ENCODE peak calls at places on chromosomes 13 and 19, in six cellular contexts. I is head of caudate nucleus; A is stimulated activated CD4-positive, alpha-beta T cell treated with anti-CD3 and anti-CD28 coated beads, TNF-alpha, amount 100 ng/mL, for 48 hours; L is LoVo; S is T follicular helper cell; H is substantia nigra. Q is an unnamed sample.

GRCh38 chr13:98826156-98826555 is 73.7 kb upstream of the SLC15A1 start:
- DNase-seq in S (no peak), A (no peak), L (no peak), H (no peak), I (no peak), Q (no peak)

GRCh38 chr13:108734676-108735075 is 105.3 kb downstream of the MYO16 start:
- DNase-seq in I (no peak), S (no peak), A (no peak), L (no peak), H (no peak), Q (no peak)

GRCh38 chr19:33796164-33797100 is at the start of gene KCTD15:
- DNase-seq in H (peak), L (peak), S (no peak), A (peak), I (no peak), Q (no peak)

GRCh38 chr19:19866599-19867248 is 1.0 kb downstream of the ZNF253 start:
- DNase-seq in A (peak), L (no peak), H (no peak), S (peak), I (no peak), Q (peak)

GRCh38 chr19:494171-495046 is 1.9 kb upstream of the MADCAM1 start:
- DNase-seq in H (no peak), A (no peak), L (no peak), S (no peak), I (no peak), Q (no peak)

GRCh38 chr13:43284162-43284561 is 260.8 kb downstream of the DNAJC15 start:
- DNase-seq in H (no peak), I (no peak), L (no peak), A (no peak), S (no peak), Q (no peak)

GRCh38 chr13:38943231-38943630 is 47.4 kb downstream of the STOML3 start:
- DNase-seq in L (no peak), H (no peak), I (no peak), A (no peak), S (no peak), Q (no peak)

GRCh38 chr19:38264486-38265212 is at the start of gene SPINT2:
- DNase-seq in L (no peak), H (no peak), I (peak), A (no peak), S (peak), Q (no peak)

GRCh38 chr19:7916137-7916907 is 1.7 kb downstream of the TGFBR3L start:
- DNase-seq in H (no peak), L (peak), A (no peak), I (peak), S (no peak), Q (no peak)

GRCh38 chr13:59689057-59689456 is 474.7 kb downstream of the DIAPH3 start:
- DNase-seq in A (no peak), I (no peak), S (no peak), L (no peak), H (no peak), Q (no peak)

GRCh38 chr19:17510220-17510993 is 1.0 kb upstream of the PGLS start:
- DNase-seq in H (no peak), A (no peak), S (no peak), I (no peak), L (no peak), Q (no peak)

GRCh38 chr19:49915271-49915670 is 13.7 kb upstream of the ATF5 start:
- DNase-seq in H (no peak), L (no peak), A (no peak), S (no peak), I (no peak), Q (no peak)

GRCh38 chr13:41506312-41506711 is 49.0 kb downstream of the RGCC start:
- DNase-seq in I (no peak), L (no peak), H (no peak), S (no peak), A (no peak), Q (no peak)

GRCh38 chr19:30664358-30665058 is 292.3 kb downstream of the ZNF536 start:
- DNase-seq in A (no peak), L (no peak), I (peak), H (peak), S (no peak), Q (no peak)

GRCh38 chr13:26914624-26915023 is 154.0 kb upstream of the GPR12 start:
- DNase-seq in A (no peak), H (no peak), I (peak), S (no peak), L (no peak), Q (no peak)

GRCh38 chr13:44159633-44160279 is 213.9 kb upstream of the SERP2 start:
- DNase-seq in A (no peak), L (peak), H (no peak), S (no peak), I (no peak), Q (peak)

GRCh38 chr19:53982611-53983010 is 8.8 kb upstream of the CACNG6 start:
- DNase-seq in H (no peak), L (peak), I (no peak), S (no peak), A (no peak), Q (peak)

GRCh38 chr13:114043421-114044053 is 69.7 kb upstream of the C13orf46 start:
- DNase-seq in L (no peak), I (no peak), H (no peak), S (no peak), A (no peak), Q (peak)

GRCh38 chr13:43167058-43167457 is 143.7 kb downstream of the DNAJC15 start:
- DNase-seq in I (no peak), S (no peak), L (no peak), A (no peak), H (no peak), Q (no peak)

GRCh38 chr19:7766535-7766934 is 3.5 kb downstream of the CLEC4M start:
- DNase-seq in S (no peak), H (no peak), A (no peak), L (no peak), I (no peak), Q (no peak)

Q was measured in lower leg skin.